ENCODE peak calls at places on chromosomes 7 and 10, in six cellular contexts. One of them, this sample, is unnamed.

GRCh38 chr7:4774804-4775280 is 581 bp upstream of the AP5Z1 start:
- DNase-seq in activated T-cell treated with anti-CD3 and anti-CD28 coated beads for 1 hour: no peak
- DNase-seq in activated CD8-positive, alpha-beta memory T cell treated with anti-CD3 and anti-CD28 coated beads for 24 hours: no peak
- DNase-seq in progenitor cell of endocrine pancreas: no peak
- DNase-seq in D341Med: no peak
- DNase-seq in left lobe of liver: no peak
- DNase-seq in this sample: no peak

GRCh38 chr10:32169556-32169955 is 113.3 kb upstream of the KIF5B start:
- DNase-seq in left lobe of liver: no peak
- DNase-seq in activated T-cell treated with anti-CD3 and anti-CD28 coated beads for 1 hour: no peak
- DNase-seq in D341Med: no peak
- DNase-seq in progenitor cell of endocrine pancreas: no peak
- DNase-seq in activated CD8-positive, alpha-beta memory T cell treated with anti-CD3 and anti-CD28 coated beads for 24 hours: no peak
- DNase-seq in this sample: no peak

GRCh38 chr7:137081694-137082093 is 213.2 kb downstream of the CHRM2 start:
- DNase-seq in D341Med: peak
- DNase-seq in left lobe of liver: peak
- DNase-seq in activated T-cell treated with anti-CD3 and anti-CD28 coated beads for 1 hour: no peak
- DNase-seq in progenitor cell of endocrine pancreas: no peak
- DNase-seq in activated CD8-positive, alpha-beta memory T cell treated with anti-CD3 and anti-CD28 coated beads for 24 hours: no peak
- DNase-seq in this sample: no peak

GRCh38 chr10:116287906-116288501 is 15.0 kb upstream of the GFRA1 start:
- DNase-seq in progenitor cell of endocrine pancreas: no peak
- DNase-seq in activated CD8-positive, alpha-beta memory T cell treated with anti-CD3 and anti-CD28 coated beads for 24 hours: no peak
- DNase-seq in left lobe of liver: peak
- DNase-seq in activated T-cell treated with anti-CD3 and anti-CD28 coated beads for 1 hour: no peak
- DNase-seq in D341Med: no peak
- DNase-seq in this sample: no peak

GRCh38 chr7:36048902-36049240 is 104.2 kb upstream of the EEPD1 start:
- DNase-seq in D341Med: no peak
- DNase-seq in left lobe of liver: no peak
- DNase-seq in activated CD8-positive, alpha-beta memory T cell treated with anti-CD3 and anti-CD28 coated beads for 24 hours: no peak
- DNase-seq in progenitor cell of endocrine pancreas: no peak
- DNase-seq in activated T-cell treated with anti-CD3 and anti-CD28 coated beads for 1 hour: no peak
- DNase-seq in this sample: no peak

GRCh38 chr7:155818820-155819168 is 6.5 kb upstream of the SHH start:
- DNase-seq in activated T-cell treated with anti-CD3 and anti-CD28 coated beads for 1 hour: no peak
- DNase-seq in D341Med: no peak
- DNase-seq in progenitor cell of endocrine pancreas: no peak
- DNase-seq in activated CD8-positive, alpha-beta memory T cell treated with anti-CD3 and anti-CD28 coated beads for 24 hours: no peak
- DNase-seq in left lobe of liver: no peak
- DNase-seq in this sample: no peak

GRCh38 chr10:77417806-77418205 is 219.8 kb downstream of the KCNMA1 start:
- DNase-seq in left lobe of liver: no peak
- DNase-seq in progenitor cell of endocrine pancreas: no peak
- DNase-seq in D341Med: no peak
- DNase-seq in activated T-cell treated with anti-CD3 and anti-CD28 coated beads for 1 hour: no peak
- DNase-seq in activated CD8-positive, alpha-beta memory T cell treated with anti-CD3 and anti-CD28 coated beads for 24 hours: no peak
- DNase-seq in this sample: no peak

GRCh38 chr10:29427667-29428066 is 138.8 kb downstream of the LYZL1 start:
- DNase-seq in activated CD8-positive, alpha-beta memory T cell treated with anti-CD3 and anti-CD28 coated beads for 24 hours: no peak
- DNase-seq in D341Med: no peak
- DNase-seq in left lobe of liver: no peak
- DNase-seq in activated T-cell treated with anti-CD3 and anti-CD28 coated beads for 1 hour: no peak
- DNase-seq in progenitor cell of endocrine pancreas: no peak
- DNase-seq in this sample: no peak

GRCh38 chr10:97781541-97782331 is 9.9 kb upstream of the SFRP5 start:
- DNase-seq in activated CD8-positive, alpha-beta memory T cell treated with anti-CD3 and anti-CD28 coated beads for 24 hours: peak
- DNase-seq in activated T-cell treated with anti-CD3 and anti-CD28 coated beads for 1 hour: no peak
- DNase-seq in progenitor cell of endocrine pancreas: no peak
- DNase-seq in D341Med: no peak
- DNase-seq in left lobe of liver: no peak
- DNase-seq in this sample: no peak